ENCODE peak calls at places on chromosomes 4 and X, in eight cellular contexts. O is amniotic stem cell, D is astrocyte of the spinal cord, B is NCI-H1417, T is right cardiac atrium, A is RKO, K is activated T-cell treated with anti-CD3 and anti-CD28 coated beads for 48 hours, X is T follicular helper cell. E is an unnamed sample.

GRCh38 chrX:23732704-23733103 is 10.4 kb downstream of the ACOT9 start:
- DNase-seq in O (no peak), D (no peak), B (no peak), T (no peak), A (no peak), K (no peak), X (no peak), E (no peak)

GRCh38 chr4:55312491-55313101 is 33.4 kb upstream of the SRD5A3 start:
- DNase-seq in O (no peak), D (peak; percentile 45), B (peak; percentile 18), T (peak; percentile 52), A (peak; percentile 72), K (no peak), X (peak; percentile 2), E (peak; percentile 46)

GRCh38 chr4:107858158-107858742 is 33.5 kb downstream of the SGMS2 start:
- DNase-seq in O (no peak), D (no peak), B (no peak), T (no peak), A (no peak), K (no peak), X (no peak), E (no peak)

GRCh38 chr4:632391-632790 is 7.0 kb downstream of the PDE6B start:
- DNase-seq in O (no peak), D (no peak), B (no peak), T (peak; percentile 11), A (no peak), K (no peak), X (no peak), E (no peak)

GRCh38 chr4:41050116-41050515 is 164.2 kb downstream of the APBB2 start:
- DNase-seq in O (no peak), D (no peak), B (no peak), T (no peak), A (no peak), K (no peak), X (no peak), E (no peak)

GRCh38 chr4:52780206-52780605 is 29.0 kb upstream of the ERVMER34-1 start:
- DNase-seq in O (no peak), D (peak; percentile 59), B (no peak), T (peak; percentile 80), A (no peak), K (no peak), X (no peak), E (no peak)

GRCh38 chr4:81602853-81603252 is 131.1 kb upstream of the RASGEF1B start:
- DNase-seq in O (no peak), D (no peak), B (no peak), T (no peak), A (no peak), K (no peak), X (no peak), E (no peak)

GRCh38 chrX:154036513-154036912 is 16.8 kb upstream of the IRAK1 start:
- DNase-seq in O (no peak), D (no peak), B (no peak), T (no peak), A (no peak), K (no peak), X (no peak), E (no peak)

GRCh38 chr4:12118651-12119213 is 690.0 kb upstream of the HS3ST1 start:
- DNase-seq in O (no peak), D (no peak), B (no peak), T (no peak), A (no peak), K (no peak), X (no peak), E (no peak)

E was measured in H4.